ENCODE peak calls at places on chromosome 1, in five cellular contexts. O is COR-L47, P is iris pigment epithelial cell, J is H54, R is cardiac muscle cell. C is an unnamed sample.

GRCh38 chr1:34984435-34985062 is 598 bp downstream of the TMEM35B start:
- DNase-seq in O (peak; percentile 7), R (peak; percentile 50), J (peak; percentile 49), P (peak; percentile 33), C (no peak)

GRCh38 chr1:86082183-86082582 is 74.4 kb downstream of the COL24A1 start:
- DNase-seq in P (no peak), O (no peak), J (no peak), R (no peak), C (no peak)

GRCh38 chr1:154784924-154785531 is 85.1 kb downstream of the KCNN3 start:
- DNase-seq in P (no peak), O (no peak), R (peak; percentile 14), J (no peak), C (no peak)

GRCh38 chr1:65309317-65310077 is at the start of gene DNAJC6:
- DNase-seq in R (peak; percentile 79), J (peak; percentile 38), P (peak; percentile 63), O (peak; percentile 87), C (no peak)

GRCh38 chr1:68281946-68282615 is 49.8 kb upstream of the WLS start:
- DNase-seq in J (no peak), O (no peak), P (no peak), R (no peak), C (no peak)

GRCh38 chr1:27145934-27146354 is 9.0 kb downstream of the SLC9A1 start:
- DNase-seq in O (no peak), P (peak; percentile 97), R (peak; percentile 59), J (peak; percentile 87), C (no peak)

GRCh38 chr1:3451994-3452865 is 2.2 kb upstream of the ARHGEF16 start:
- DNase-seq in O (no peak), R (no peak), P (no peak), J (no peak), C (no peak)

GRCh38 chr1:39178541-39179431 is 25.7 kb upstream of the MACF1 start:
- DNase-seq in O (no peak), P (peak; percentile 75), R (peak; percentile 49), J (peak; percentile 53), C (peak; percentile 94)

GRCh38 chr1:180167021-180167701 is 12.5 kb downstream of the QSOX1 start:
- DNase-seq in O (peak; percentile 24), P (no peak), R (peak; percentile 37), J (no peak), C (no peak)

GRCh38 chr1:11384170-11384554 is 94.8 kb upstream of the DISP3 start:
- DNase-seq in O (no peak), P (peak; percentile 11), R (no peak), J (no peak), C (no peak)

GRCh38 chr1:14913475-14914155 is 239.9 kb upstream of the TMEM51 start:
- DNase-seq in J (no peak), P (no peak), R (no peak), O (peak; percentile 87), C (no peak)

GRCh38 chr1:205220421-205220820 is 7.3 kb upstream of the TMCC2 start:
- DNase-seq in J (no peak), P (no peak), R (no peak), O (no peak), C (no peak)

GRCh38 chr1:209657918-209658317 is 5.7 kb upstream of the LAMB3 start:
- DNase-seq in P (no peak), O (no peak), R (no peak), J (no peak), C (no peak)

GRCh38 chr1:109802136-109802900 is 38.6 kb upstream of the EPS8L3 start:
- DNase-seq in P (no peak), R (no peak), J (no peak), O (no peak), C (no peak)

GRCh38 chr1:216702170-216702569 is 21.1 kb downstream of the ESRRG start:
- DNase-seq in R (no peak), J (no peak), O (no peak), P (no peak), C (no peak)

C was measured in Panc1.